ENCODE peak calls at places on chromosomes 16 and 17, in eight cellular contexts. H is Daoy; C is activated T-helper 1 cell treated with Interleukin-2 at 50 U/mL for 16 hours; S is NCI-H1694; I is GM04504; D is CD8-positive, alpha-beta memory T cell; B is NCI-H1436 treated with DMSO at 0.1 percent for 48 hours; O is midbrain. F is an unnamed sample.

GRCh38 chr16:77211880-77212735 is 12.9 kb downstream of the SYCE1L start:
- DNase-seq in H (peak; percentile 88), C (peak; percentile 64), S (peak; percentile 69), I (no peak), D (peak; percentile 73), B (peak; percentile 47), O (no peak), F (no peak)

GRCh38 chr16:62963846-62964245 is 927.6 kb upstream of the CDH8 start:
- DNase-seq in H (no peak), C (no peak), S (no peak), I (no peak), D (no peak), B (no peak), O (no peak), F (no peak)

GRCh38 chr16:9370071-9370491 is 278.6 kb downstream of the HAPSTR1 start:
- DNase-seq in H (no peak), C (no peak), S (no peak), I (no peak), D (no peak), B (no peak), O (no peak), F (no peak)

GRCh38 chr17:50129303-50129945 is 536 bp downstream of the SAMD14 start:
- DNase-seq in H (peak; percentile 57), C (no peak), S (peak; percentile 33), I (no peak), D (peak; percentile 47), B (no peak), O (no peak), F (no peak)

GRCh38 chr17:14125518-14126125 is 56.3 kb downstream of the COX10 start:
- DNase-seq in H (no peak), C (no peak), S (no peak), I (no peak), D (no peak), B (no peak), O (no peak), F (no peak)

GRCh38 chr16:65125322-65125721 is 3.5 kb upstream of the CDH11 start:
- DNase-seq in H (no peak), C (no peak), S (no peak), I (no peak), D (no peak), B (no peak), O (no peak), F (no peak)

GRCh38 chr17:73261952-73262675 is 434 bp upstream of the CPSF4L start:
- DNase-seq in H (no peak), C (no peak), S (no peak), I (no peak), D (no peak), B (no peak), O (peak; percentile 80), F (no peak)

GRCh38 chr17:73278465-73279453 is 17.1 kb upstream of the CPSF4L start:
- DNase-seq in H (no peak), C (no peak), S (peak; percentile 90), I (no peak), D (no peak), B (peak; percentile 71), O (peak; percentile 39), F (no peak)

GRCh38 chr16:78996806-78997205 is 603.7 kb downstream of the MAF start:
- DNase-seq in H (no peak), C (no peak), S (peak; percentile 58), I (no peak), D (no peak), B (no peak), O (no peak), F (no peak)

GRCh38 chr16:56355786-56356275 is 69.5 kb downstream of the AMFR start:
- DNase-seq in H (no peak), C (no peak), S (no peak), I (no peak), D (no peak), B (no peak), O (no peak), F (no peak)

GRCh38 chr16:22007159-22007508 is 777 bp upstream of the MOSMO start:
- DNase-seq in H (no peak), C (no peak), S (no peak), I (no peak), D (no peak), B (no peak), O (no peak), F (no peak)

GRCh38 chr16:85086347-85087291 is 25.7 kb downstream of the CIBAR2 start:
- DNase-seq in H (peak; percentile 74), C (peak; percentile 43), S (peak; percentile 85), I (peak; percentile 43), D (peak; percentile 67), B (peak; percentile 6), O (peak; percentile 31), F (peak; percentile 54)

GRCh38 chr16:48013476-48013875 is 142.3 kb downstream of the ABCC12 start:
- DNase-seq in H (peak; percentile 88), C (no peak), S (peak; percentile 78), I (no peak), D (no peak), B (no peak), O (no peak), F (peak; percentile 54)

GRCh38 chr17:75289832-75290337 is 652 bp upstream of the SLC25A19 start:
- DNase-seq in H (peak; percentile 57), C (peak; percentile 29), S (no peak), I (peak; percentile 38), D (no peak), B (no peak), O (peak; percentile 58), F (no peak)

GRCh38 chr16:56871172-56871593 is 6.2 kb downstream of the SLC12A3 start:
- DNase-seq in H (peak; percentile 32), C (no peak), S (no peak), I (peak; percentile 67), D (no peak), B (no peak), O (no peak), F (peak; percentile 19)

GRCh38 chr16:22141746-22142145 is 20.6 kb upstream of the SDR42E2 start:
- DNase-seq in H (no peak), C (no peak), S (no peak), I (no peak), D (no peak), B (no peak), O (no peak), F (no peak)

F was measured in HT1080.